ENCODE peak calls at places on chromosomes 16 and 17, in nine cellular contexts. U is EH, Z is NCI-H774, I is NCI-H345, J is T-helper 9 cell, K is substantia nigra, M is NCI-H187, H is stromal cell of bone marrow, B is ovary. P is an unnamed sample.

GRCh38 chr17:73639926-73640325 is 4.3 kb downstream of the SDK2 start:
- DNase-seq in U (no peak), Z (peak; percentile 69), I (peak; percentile 92), J (no peak), K (no peak), M (no peak), H (no peak), B (no peak), P (peak; percentile 93)

GRCh38 chr17:82012482-82013295 is 10.0 kb downstream of the CENPX start:
- DNase-seq in U (peak; percentile 60), Z (no peak), I (no peak), J (no peak), K (no peak), M (peak; percentile 21), H (no peak), B (no peak), P (peak; percentile 22)

GRCh38 chr16:74603848-74604247 is 3.1 kb downstream of the GLG1 start:
- DNase-seq in U (peak; percentile 38), Z (no peak), I (no peak), J (no peak), K (no peak), M (no peak), H (no peak), B (no peak), P (no peak)

GRCh38 chr17:59650642-59651041 is 30.9 kb downstream of the CLTC start:
- DNase-seq in U (no peak), Z (no peak), I (no peak), J (no peak), K (no peak), M (no peak), H (no peak), B (no peak), P (no peak)

GRCh38 chr17:9668532-9668931 is 23.2 kb downstream of the USP43 start:
- DNase-seq in U (peak; percentile 20), Z (no peak), I (no peak), J (no peak), K (no peak), M (no peak), H (no peak), B (no peak), P (no peak)

GRCh38 chr17:42519546-42520444 is 16.2 kb upstream of the NAGLU start:
- DNase-seq in U (peak; percentile 100), Z (no peak), I (no peak), J (no peak), K (peak; percentile 66), M (no peak), H (peak; percentile 100), B (peak; percentile 96), P (no peak)

GRCh38 chr16:57620316-57621231 is 7.9 kb upstream of the ADGRG1 start:
- DNase-seq in U (no peak), Z (no peak), I (no peak), J (no peak), K (no peak), M (no peak), H (no peak), B (no peak), P (peak; percentile 3)

GRCh38 chr17:78736526-78737079 is 45.5 kb downstream of the CYTH1 start:
- DNase-seq in U (no peak), Z (peak; percentile 83), I (no peak), J (peak; percentile 55), K (no peak), M (peak; percentile 25), H (no peak), B (no peak), P (peak; percentile 60)

GRCh38 chr17:65177901-65178300 is 40.7 kb downstream of the RGS9 start:
- DNase-seq in U (peak; percentile 79), Z (no peak), I (no peak), J (no peak), K (no peak), M (no peak), H (peak; percentile 47), B (no peak), P (no peak)

GRCh38 chr16:10828851-10829331 is 10.3 kb upstream of the TVP23A start:
- DNase-seq in U (peak; percentile 63), Z (peak; percentile 1), I (no peak), J (no peak), K (peak; percentile 78), M (no peak), H (peak; percentile 82), B (peak; percentile 89), P (peak; percentile 49)

GRCh38 chr17:82787081-82787848 is 35.4 kb downstream of the TBCD start:
- DNase-seq in U (no peak), Z (no peak), I (peak; percentile 96), J (no peak), K (no peak), M (peak; percentile 73), H (peak; percentile 60), B (no peak), P (no peak)

GRCh38 chr17:30267625-30268024 is 24.1 kb downstream of the BLMH start:
- DNase-seq in U (no peak), Z (no peak), I (no peak), J (no peak), K (no peak), M (no peak), H (no peak), B (no peak), P (no peak)

GRCh38 chr17:2975469-2975958 is 87.9 kb downstream of the OR1D5 start:
- DNase-seq in U (peak; percentile 54), Z (no peak), I (no peak), J (no peak), K (no peak), M (no peak), H (no peak), B (peak; percentile 58), P (no peak)